ENCODE peak calls at places on chromosomes 4 and X, in five cellular contexts. A, E, B, K and T are unnamed samples. For H3K27me3, the result is how much of the 10 kb centered on the place peaks cover.

GRCh38 chr4:126869967-126870366 is 762.8 kb upstream of the INTU start:
- DNase-seq in A (no peak), E (no peak), B (no peak), K (no peak), T (no peak)

GRCh38 chrX:133454525-133455323 is 39.4 kb upstream of the GPC4 start:
- DNase-seq in A (no peak), E (no peak), B (no peak), K (no peak), T (no peak)

GRCh38 chrX:134711135-134711941 is 53.1 kb upstream of the PLAC1 start:
- DNase-seq in A (no peak), E (no peak), B (no peak), K (no peak), T (no peak)

GRCh38 chr4:41594439-41594838 is 56.5 kb downstream of the LIMCH1 start:
- DNase-seq in A (peak), E (no peak), B (no peak), K (no peak), T (no peak)

GRCh38 chr4:127400736-127401346 is 231.9 kb upstream of the INTU start:
- DNase-seq in A (peak), E (peak), B (no peak), K (no peak), T (peak)

GRCh38 chr4:109410776-109411175 is 22.8 kb upstream of the SEC24B start:
- DNase-seq in A (peak), E (no peak), B (no peak), K (no peak), T (no peak)

GRCh38 chr4:139555705-139556070 is 331 bp downstream of the SETD7 start:
- DNase-seq in A (no peak), E (peak), B (no peak), K (no peak), T (no peak)

GRCh38 chr4:155690044-155690837 is 23.6 kb downstream of the GUCY1A1 start:
- DNase-seq in A (no peak), E (no peak), B (no peak), K (no peak), T (no peak)

GRCh38 chrX:148501121-148502066 is 977 bp downstream of the AFF2 start:
- DNase-seq in A (no peak), E (peak), B (no peak), K (no peak), T (no peak)

GRCh38 chrX:39760930-39761329 is 336.8 kb downstream of the BCOR start:
- DNase-seq in A (peak), E (no peak), B (no peak), K (no peak), T (no peak)

GRCh38 chr4:16322183-16322582 is 95.9 kb upstream of the TAPT1 start:
- DNase-seq in A (no peak), E (no peak), B (no peak), K (no peak), T (no peak)

GRCh38 chr4:39054497-39054896 is 7.5 kb upstream of the KLHL5 start:
- DNase-seq in A (no peak), E (no peak), B (no peak), K (no peak), T (no peak)

GRCh38 chrX:19121466-19121865 is 802 bp downstream of the ADGRG2 start:
- DNase-seq in A (no peak), E (no peak), B (no peak), K (no peak), T (no peak)

GRCh38 chr4:2266181-2266580 is 4.3 kb upstream of the MXD4 start:
- DNase-seq in A (peak), E (peak), B (no peak), K (no peak), T (no peak)

GRCh38 chr4:71229477-71230257 is 109.2 kb upstream of the SLC4A4 start:
- DNase-seq in A (peak), E (peak), B (no peak), K (no peak), T (peak)

GRCh38 chrX:43866423-43866822 is 15.8 kb downstream of the MAOB start:
- DNase-seq in A (no peak), E (no peak), B (no peak), K (no peak), T (no peak)

DNA sequence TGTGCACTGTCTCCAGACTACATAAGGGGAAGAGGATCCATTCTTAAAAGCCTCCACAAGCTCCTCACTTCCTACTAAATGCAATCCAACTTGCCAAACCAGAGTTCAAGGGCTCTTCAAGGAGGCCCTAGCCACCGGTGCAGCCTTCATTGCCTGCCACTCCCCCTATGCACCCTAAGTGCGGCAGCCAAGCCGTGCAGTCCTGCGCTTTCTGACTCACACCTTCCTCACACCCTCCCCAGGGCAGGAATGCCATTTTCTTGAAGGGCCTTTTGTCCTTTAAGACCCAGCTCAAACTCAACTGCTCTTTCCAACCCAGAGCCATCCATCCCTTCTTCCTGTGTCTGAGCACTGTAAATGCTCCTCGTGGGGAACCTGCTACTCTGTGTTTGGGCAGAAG is 65.5 kb downstream of the TMEM154 start:
- DNase-seq in A (no peak), E (no peak), B (no peak), K (no peak), T (no peak)
- H3K27me3 ChIP-seq in A (under half), E (under half), B (under half), K (under half), T (under half)

DNA sequence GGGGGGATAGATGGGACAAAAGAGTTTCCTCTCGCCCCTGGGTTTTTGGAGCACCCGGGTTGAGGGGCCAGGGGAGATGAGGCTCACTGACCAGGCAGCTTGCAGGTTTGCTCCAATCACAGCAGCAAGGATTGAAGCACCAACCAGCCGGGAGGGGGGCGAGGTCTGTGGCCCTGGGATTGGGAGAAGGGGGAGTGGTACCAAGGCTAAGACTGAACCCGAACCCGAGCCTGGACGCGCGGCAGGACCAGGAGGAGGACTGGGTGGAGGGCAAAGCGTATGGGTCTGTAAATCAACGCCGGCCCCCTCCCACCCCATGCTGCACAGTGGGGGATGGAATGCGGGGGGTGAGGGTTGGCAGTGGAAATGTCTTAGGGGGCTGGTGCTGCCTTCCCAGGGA is 3.5 kb downstream of the SOX3 start:
- DNase-seq in A (no peak), E (no peak), B (no peak), K (no peak), T (no peak)
- H3K27me3 ChIP-seq in A (under half), E (under half), B (under half), K (under half), T (under half)

DNA sequence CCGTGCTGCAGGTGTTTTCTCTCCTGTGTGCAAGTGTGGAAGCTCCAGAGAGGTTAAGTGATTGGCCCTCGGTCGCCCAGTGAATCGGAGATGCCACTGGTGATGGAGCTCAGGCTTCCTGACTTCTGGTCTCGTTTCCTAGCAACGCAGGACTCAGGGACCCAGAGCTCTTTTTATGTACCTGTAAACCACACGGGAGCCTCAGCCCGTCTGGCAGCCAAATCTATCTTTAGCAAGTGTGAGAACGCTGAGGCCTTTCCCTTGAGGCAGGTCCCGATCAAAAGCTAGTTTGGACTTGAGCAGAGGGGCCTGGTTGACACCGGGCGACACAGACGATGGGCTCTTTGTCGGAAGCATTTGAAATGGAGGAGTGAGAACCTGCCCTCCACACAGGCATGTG is 116.8 kb downstream of the SORCS2 start:
- DNase-seq in A (no peak), E (no peak), B (no peak), K (no peak), T (no peak)
- H3K27me3 ChIP-seq in A (under half), E (under half), B (under half), K (under half), T (under half)

DNA sequence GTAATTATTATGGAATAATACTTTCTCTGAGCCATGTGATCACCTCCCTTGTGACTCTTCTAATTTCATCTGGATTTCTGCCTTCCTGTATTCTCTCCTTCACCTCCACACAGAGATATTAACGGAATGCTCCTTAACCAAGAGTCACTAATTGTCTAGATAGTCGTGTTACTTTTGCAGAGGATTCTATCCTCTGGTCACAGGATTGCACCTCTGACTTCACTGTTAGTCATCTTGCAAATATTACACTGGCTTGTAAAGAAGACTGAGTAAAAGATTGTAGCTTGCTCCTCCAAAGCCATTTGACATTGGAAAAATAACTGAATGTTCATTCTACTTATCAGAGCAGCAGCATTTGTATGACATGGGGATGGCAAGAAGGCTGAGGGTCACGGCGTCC is 160.9 kb downstream of the SH2D1A start:
- DNase-seq in A (peak), E (no peak), B (no peak), K (no peak), T (no peak)
- H3K27me3 ChIP-seq in A (under half), E (under half), B (under half), K (under half), T (under half)

GRCh38 chr4:105900541-105900940 is 5.3 kb downstream of the NPNT start:
- DNase-seq in A (no peak), E (no peak), B (no peak), K (no peak), T (no peak)
- H3K27me3 ChIP-seq in A (under half), E (under half), B (under half), K (under half), T (under half)

GRCh38 chr4:86235549-86235948 is 124.3 kb downstream of the MAPK10 start:
- DNase-seq in A (no peak), E (no peak), B (no peak), K (no peak), T (no peak)

GRCh38 chr4:86233090-86233489 is 126.8 kb downstream of the MAPK10 start:
- DNase-seq in A (no peak), E (no peak), B (no peak), K (no peak), T (no peak)

GRCh38 chr4:86233681-86234080 is 126.2 kb downstream of the MAPK10 start:
- DNase-seq in A (peak), E (no peak), B (no peak), K (no peak), T (no peak)
- H3K27me3 ChIP-seq in A (under half), E (under half), B (under half), K (under half), T (under half)

GRCh38 chrX:131650637-131651410 is 107.0 kb downstream of the OR13H1 start:
- DNase-seq in A (peak), E (no peak), B (no peak), K (no peak), T (no peak)
- H3K27me3 ChIP-seq in A (under half), E (under half), B (under half), K (under half), T (under half)

GRCh38 chr4:54092800-54093608 is 7.0 kb upstream of the GSX2 start:
- DNase-seq in A (no peak), E (no peak), B (no peak), K (no peak), T (no peak)

GRCh38 chr4:54090804-54091623 is 8.9 kb upstream of the GSX2 start:
- DNase-seq in A (no peak), E (peak), B (no peak), K (no peak), T (no peak)

GRCh38 chr4:54093609-54094240 is 6.2 kb upstream of the GSX2 start:
- DNase-seq in A (no peak), E (no peak), B (no peak), K (no peak), T (no peak)

GRCh38 chr4:54091637-54092404 is 8.1 kb upstream of the GSX2 start:
- DNase-seq in A (peak), E (peak), B (peak), K (peak), T (peak)

GRCh38 chr4:54092405-54092759 is 7.6 kb upstream of the GSX2 start:
- DNase-seq in A (no peak), E (no peak), B (no peak), K (no peak), T (no peak)
- H3K27me3 ChIP-seq in A (half or more), E (under half), B (under half), K (under half), T (under half)

GRCh38 chr4:107615809-107616208 is 104.2 kb downstream of the PAPSS1 start:
- DNase-seq in A (no peak), E (no peak), B (no peak), K (no peak), T (no peak)
- H3K27me3 ChIP-seq in A (under half), E (under half), B (under half), K (under half), T (under half)